ENCODE peak calls at places on chromosomes 3 and 15, in nine cellular contexts. Y is A549, P is GM23338, X is mesenchymal stem cell, L is fibroblast of lung, V is K562, D is SK-N-SH, C is HepG2, B is mesendoderm. R is an unnamed sample.

GRCh38 chr15:69535101-69535638 is 82.6 kb downstream of the RPLP1 start:
- DNase-seq in Y (no peak), P (no peak), X (peak; percentile 16), L (peak; percentile 32), V (no peak), D (no peak), C (no peak), B (peak; percentile 65), R (no peak)

GRCh38 chr3:14602006-14602803 is 49.4 kb upstream of the CCDC174 start:
- DNase-seq in Y (peak; percentile 63), P (peak; percentile 87), X (no peak), L (no peak), V (peak; percentile 31), D (peak; percentile 83), C (no peak), B (peak; percentile 59), R (no peak)

GRCh38 chr3:61872077-61872706 is 310.8 kb downstream of the PTPRG start:
- DNase-seq in Y (no peak), P (peak; percentile 80), X (no peak), L (peak; percentile 47), V (no peak), D (no peak), C (no peak), B (no peak), R (no peak)

GRCh38 chr15:88613074-88613944 is 7.8 kb upstream of the AEN start:
- DNase-seq in Y (no peak), P (peak; percentile 90), X (peak; percentile 55), L (no peak), V (no peak), D (no peak), C (no peak), B (peak; percentile 98), R (no peak)

GRCh38 chr15:63478243-63478642 is 26.1 kb upstream of the USP3 start:
- DNase-seq in Y (no peak), P (no peak), X (no peak), L (no peak), V (no peak), D (no peak), C (no peak), B (no peak), R (no peak)

GRCh38 chr3:123733805-123734526 is 149.1 kb upstream of the HACD2 start:
- DNase-seq in Y (peak; percentile 63), P (no peak), X (peak; percentile 86), L (peak; percentile 85), V (no peak), D (no peak), C (peak; percentile 25), B (no peak), R (no peak)

GRCh38 chr15:58070801-58071418 is 5.4 kb upstream of the ALDH1A2 start:
- DNase-seq in Y (peak; percentile 13), P (peak; percentile 70), X (peak; percentile 47), L (peak; percentile 70), V (peak; percentile 42), D (peak; percentile 38), C (peak; percentile 40), B (peak; percentile 59), R (peak; percentile 74)

GRCh38 chr3:112056451-112056929 is 22.0 kb downstream of the TMPRSS7 start:
- DNase-seq in Y (no peak), P (no peak), X (peak; percentile 56), L (peak; percentile 59), V (no peak), D (no peak), C (no peak), B (no peak), R (no peak)

GRCh38 chr3:25665646-25666136 is 984 bp upstream of the TOP2B start:
- DNase-seq in Y (no peak), P (no peak), X (no peak), L (no peak), V (no peak), D (no peak), C (no peak), B (no peak), R (no peak)

GRCh38 chr15:49155834-49156627 is 632 bp upstream of the COPS2 start:
- DNase-seq in Y (no peak), P (peak; percentile 41), X (peak; percentile 64), L (peak; percentile 31), V (peak; percentile 19), D (peak; percentile 33), C (peak; percentile 10), B (peak; percentile 44), R (peak; percentile 17)

GRCh38 chr3:133572158-133573053 is 1.1 kb upstream of the CDV3 start:
- DNase-seq in Y (no peak), P (peak; percentile 13), X (peak; percentile 66), L (no peak), V (peak; percentile 17), D (no peak), C (no peak), B (peak; percentile 47), R (no peak)

GRCh38 chr3:16604433-16604832 is 790 bp downstream of the DAZL start:
- DNase-seq in Y (no peak), P (peak; percentile 44), X (no peak), L (no peak), V (no peak), D (peak; percentile 30), C (no peak), B (peak; percentile 9), R (no peak)

GRCh38 chr3:125317761-125318496 is 57.2 kb downstream of the ZNF148 start:
- DNase-seq in Y (no peak), P (no peak), X (no peak), L (no peak), V (no peak), D (no peak), C (no peak), B (no peak), R (no peak)

GRCh38 chr3:127213381-127213918 is 20.5 kb downstream of the PRR23E start:
- DNase-seq in Y (no peak), P (no peak), X (no peak), L (no peak), V (no peak), D (no peak), C (no peak), B (no peak), R (no peak)

GRCh38 chr3:184911570-184911969 is 99.6 kb downstream of the VPS8 start:
- DNase-seq in Y (no peak), P (peak; percentile 66), X (no peak), L (no peak), V (peak; percentile 37), D (no peak), C (no peak), B (no peak), R (no peak)

GRCh38 chr3:138127636-138128365 is 4.4 kb downstream of the A4GNT start:
- DNase-seq in Y (no peak), P (no peak), X (no peak), L (no peak), V (no peak), D (no peak), C (no peak), B (no peak), R (no peak)

GRCh38 chr3:137582484-137582883 is 181.6 kb upstream of the SOX14 start:
- DNase-seq in Y (no peak), P (peak; percentile 71), X (no peak), L (no peak), V (no peak), D (no peak), C (no peak), B (peak; percentile 37), R (peak; percentile 69)

GRCh38 chr3:129235310-129235917 is 14.0 kb upstream of the COPG1 start:
- DNase-seq in Y (no peak), P (no peak), X (no peak), L (no peak), V (no peak), D (no peak), C (no peak), B (no peak), R (no peak)
- H3K27ac ChIP-seq in Y (peak overlapping the region; percentile 24), P (no peak overlapping the region), X (no peak overlapping the region), L (no peak overlapping the region), V (no peak overlapping the region), D (no peak overlapping the region), C (no peak overlapping the region), B (no peak overlapping the region), R (no peak overlapping the region)

GRCh38 chr15:66152650-66153049 is 100.9 kb downstream of the MEGF11 start:
- DNase-seq in Y (no peak), P (no peak), X (no peak), L (no peak), V (no peak), D (no peak), C (no peak), B (no peak), R (no peak)

GRCh38 chr15:66154581-66154980 is 99.0 kb downstream of the MEGF11 start:
- DNase-seq in Y (no peak), P (no peak), X (no peak), L (no peak), V (no peak), D (no peak), C (no peak), B (no peak), R (no peak)

GRCh38 chr15:66156310-66156975 is 97.1 kb downstream of the MEGF11 start:
- DNase-seq in Y (no peak), P (no peak), X (no peak), L (no peak), V (no peak), D (no peak), C (no peak), B (no peak), R (no peak)

GRCh38 chr15:66153549-66154415 is 99.8 kb downstream of the MEGF11 start:
- DNase-seq in Y (no peak), P (no peak), X (no peak), L (no peak), V (no peak), D (no peak), C (no peak), B (no peak), R (no peak)

GRCh38 chr15:66155065-66155464 is 98.5 kb downstream of the MEGF11 start:
- DNase-seq in Y (no peak), P (no peak), X (no peak), L (no peak), V (no peak), D (no peak), C (no peak), B (no peak), R (no peak)
- H3K4me2 ChIP-seq in Y (no peak overlapping the region), P (no peak overlapping the region), X (no peak overlapping the region), L (no peak overlapping the region), V (no peak overlapping the region), D (no peak overlapping the region), C (no peak overlapping the region), B (no peak overlapping the region), R (no peak overlapping the region)

GRCh38 chr3:151227438-151228290 is 24.6 kb upstream of the GPR171 start:
- DNase-seq in Y (peak; percentile 71), P (peak; percentile 83), X (peak; percentile 90), L (peak; percentile 81), V (peak; percentile 77), D (peak; percentile 70), C (peak; percentile 67), B (peak; percentile 79), R (peak; percentile 79)
- H3K27ac ChIP-seq in Y (peak overlapping the region; percentile 66), P (no peak overlapping the region), X (peak overlapping the region; percentile 65), L (peak overlapping the region; percentile 62), V (no peak overlapping the region), D (peak overlapping the region; percentile 33), C (no peak overlapping the region), B (peak overlapping the region; percentile 47), R (no peak overlapping the region)

GRCh38 chr15:80436511-80437307 is 32.5 kb downstream of the ARNT2 start:
- DNase-seq in Y (peak; percentile 89), P (no peak), X (peak; percentile 26), L (peak; percentile 12), V (no peak), D (no peak), C (peak; percentile 32), B (peak; percentile 24), R (no peak)
- H3K4me2 ChIP-seq in Y (peak overlapping the region; percentile 62), P (no peak overlapping the region), X (no peak overlapping the region), L (no peak overlapping the region), V (no peak overlapping the region), D (peak overlapping the region; percentile 53), C (no peak overlapping the region), B (no peak overlapping the region), R (no peak overlapping the region)